ENCODE peak calls at places on chromosomes 7 and 10, in four cellular contexts. One of them, this sample, is unnamed.

GRCh38 chr10:67156239-67156638 is 230.4 kb downstream of the LRRTM3 start:
- DNase-seq in cardiac muscle cell: no peak
- DNase-seq in lower lobe of right lung: no peak
- DNase-seq in HEK293T: no peak
- DNase-seq in this sample: no peak

GRCh38 chr10:110355922-110356627 is 51.4 kb upstream of the SMNDC1 start:
- DNase-seq in cardiac muscle cell: no peak
- DNase-seq in lower lobe of right lung: no peak
- DNase-seq in HEK293T: no peak
- DNase-seq in this sample: no peak

GRCh38 chr10:127012769-127013152 is 107.5 kb downstream of the DOCK1 start:
- DNase-seq in lower lobe of right lung: peak
- DNase-seq in HEK293T: no peak
- DNase-seq in cardiac muscle cell: peak
- DNase-seq in this sample: peak

GRCh38 chr7:46201966-46202365 is 280.9 kb upstream of the IGFBP3 start:
- DNase-seq in lower lobe of right lung: no peak
- DNase-seq in cardiac muscle cell: no peak
- DNase-seq in HEK293T: no peak
- DNase-seq in this sample: no peak

GRCh38 chr10:90007226-90007625 is 305.8 kb downstream of the KIF20B start:
- DNase-seq in cardiac muscle cell: peak
- DNase-seq in HEK293T: no peak
- DNase-seq in lower lobe of right lung: no peak
- DNase-seq in this sample: no peak

GRCh38 chr7:101129603-101130117 is 2.8 kb downstream of the SERPINE1 start:
- DNase-seq in cardiac muscle cell: no peak
- DNase-seq in lower lobe of right lung: no peak
- DNase-seq in HEK293T: no peak
- DNase-seq in this sample: no peak

GRCh38 chr10:79142064-79142491 is 73.3 kb downstream of the ZMIZ1 start:
- DNase-seq in cardiac muscle cell: peak
- DNase-seq in HEK293T: no peak
- DNase-seq in lower lobe of right lung: no peak
- DNase-seq in this sample: no peak

GRCh38 chr10:68224810-68225209 is 7.1 kb downstream of the ATOH7 start:
- DNase-seq in cardiac muscle cell: no peak
- DNase-seq in lower lobe of right lung: no peak
- DNase-seq in HEK293T: no peak
- DNase-seq in this sample: no peak

GRCh38 chr10:44335330-44336021 is 49.4 kb downstream of the CXCL12 start:
- DNase-seq in cardiac muscle cell: no peak
- DNase-seq in lower lobe of right lung: no peak
- DNase-seq in HEK293T: no peak
- DNase-seq in this sample: no peak

GRCh38 chr7:15007507-15007906 is 105.0 kb upstream of the DGKB start:
- DNase-seq in lower lobe of right lung: no peak
- DNase-seq in HEK293T: peak
- DNase-seq in cardiac muscle cell: peak
- DNase-seq in this sample: peak

GRCh38 chr10:73625004-73625883 is 16.0 kb downstream of the MYOZ1 start:
- DNase-seq in lower lobe of right lung: no peak
- DNase-seq in HEK293T: peak
- DNase-seq in cardiac muscle cell: peak
- DNase-seq in this sample: peak

GRCh38 chr10:90583416-90583815 is 274.4 kb downstream of the HTR7 start:
- DNase-seq in HEK293T: no peak
- DNase-seq in cardiac muscle cell: peak
- DNase-seq in lower lobe of right lung: no peak
- DNase-seq in this sample: no peak

GRCh38 chr7:42348627-42349026 is 111.6 kb upstream of the GLI3 start:
- DNase-seq in cardiac muscle cell: no peak
- DNase-seq in HEK293T: no peak
- DNase-seq in lower lobe of right lung: no peak
- DNase-seq in this sample: peak

GRCh38 chr7:50304911-50305621 is 550 bp downstream of the IKZF1 start:
- DNase-seq in lower lobe of right lung: no peak
- DNase-seq in HEK293T: no peak
- DNase-seq in cardiac muscle cell: no peak
- DNase-seq in this sample: no peak

GRCh38 chr7:94274828-94275227 is 119.9 kb upstream of the COL1A2 start:
- DNase-seq in lower lobe of right lung: no peak
- DNase-seq in cardiac muscle cell: no peak
- DNase-seq in HEK293T: no peak
- DNase-seq in this sample: no peak

GRCh38 chr10:20271490-20271889 is 455.3 kb downstream of the PLXDC2 start:
- DNase-seq in cardiac muscle cell: no peak
- DNase-seq in HEK293T: no peak
- DNase-seq in lower lobe of right lung: no peak
- DNase-seq in this sample: no peak

GRCh38 chr7:2006231-2006771 is 226.4 kb downstream of the MAD1L1 start:
- DNase-seq in HEK293T: no peak
- DNase-seq in lower lobe of right lung: no peak
- DNase-seq in cardiac muscle cell: no peak
- DNase-seq in this sample: no peak

GRCh38 chr10:131870831-131871672 is 29.8 kb upstream of the PPP2R2D start:
- DNase-seq in cardiac muscle cell: no peak
- DNase-seq in lower lobe of right lung: no peak
- DNase-seq in HEK293T: no peak
- DNase-seq in this sample: no peak

GRCh38 chr7:92135100-92135429 is 788 bp upstream of the CYP51A1 start:
- DNase-seq in HEK293T: peak
- DNase-seq in lower lobe of right lung: no peak
- DNase-seq in cardiac muscle cell: peak
- DNase-seq in this sample: peak

GRCh38 chr10:69123306-69123746 is 652 bp upstream of the VPS26A start:
- DNase-seq in cardiac muscle cell: peak
- DNase-seq in HEK293T: peak
- DNase-seq in lower lobe of right lung: no peak
- DNase-seq in this sample: peak

GRCh38 chr10:97689637-97690036 is 2.6 kb upstream of the AVPI1 start:
- DNase-seq in lower lobe of right lung: no peak
- DNase-seq in cardiac muscle cell: peak
- DNase-seq in HEK293T: no peak
- DNase-seq in this sample: peak

GRCh38 chr7:98051118-98051744 is 55.4 kb upstream of the LMTK2 start:
- DNase-seq in lower lobe of right lung: peak
- DNase-seq in HEK293T: no peak
- DNase-seq in cardiac muscle cell: no peak
- DNase-seq in this sample: no peak

GRCh38 chr10:24858244-24858907 is 94.0 kb downstream of the PRTFDC1 start:
- DNase-seq in cardiac muscle cell: peak
- DNase-seq in HEK293T: no peak
- DNase-seq in lower lobe of right lung: no peak
- DNase-seq in this sample: peak

GRCh38 chr10:106136175-106136574 is 1028.3 kb downstream of the SORCS1 start:
- DNase-seq in cardiac muscle cell: no peak
- DNase-seq in HEK293T: no peak
- DNase-seq in lower lobe of right lung: no peak
- DNase-seq in this sample: no peak